ENCODE peak calls at places on chromosomes 1 and 21, in eight cellular contexts. N, W, I, S, K, M, U and G are unnamed samples.

GRCh38 chr1:27544818-27545612 is 55.0 kb upstream of the WASF2 start:
- DNase-seq in U (no peak), S (peak), K (no peak), W (peak), N (no peak), I (no peak), M (no peak), G (no peak)

GRCh38 chr1:1907098-1907736 is 7.8 kb upstream of the CALML6 start:
- DNase-seq in N (no peak), U (no peak), K (peak), M (peak), S (no peak), W (peak), I (peak), G (no peak)

GRCh38 chr1:99820546-99820945 is 29.6 kb upstream of the AGL start:
- DNase-seq in I (no peak), S (no peak), W (no peak), K (no peak), N (no peak), U (no peak), M (peak), G (no peak)

GRCh38 chr1:33875857-33876256 is 12.0 kb downstream of the HMGB4 start:
- DNase-seq in I (no peak), N (no peak), U (no peak), S (no peak), W (peak), K (no peak), M (no peak), G (no peak)

GRCh38 chr1:224380003-224380402 is 23.3 kb downstream of the CNIH4 start:
- DNase-seq in K (peak), W (no peak), M (peak), N (no peak), I (no peak), S (peak), U (no peak), G (no peak)

GRCh38 chr1:154316704-154317103 is 4.2 kb upstream of the AQP10 start:
- DNase-seq in I (no peak), S (no peak), K (no peak), W (no peak), U (no peak), M (no peak), N (no peak), G (no peak)

GRCh38 chr1:221840511-221841243 is 98.8 kb upstream of the DUSP10 start:
- DNase-seq in N (no peak), S (no peak), U (no peak), I (no peak), K (no peak), W (peak), M (no peak), G (no peak)

GRCh38 chr1:31867546-31867945 is 51.7 kb upstream of the SPOCD1 start:
- DNase-seq in U (no peak), N (no peak), W (no peak), K (no peak), S (no peak), I (no peak), M (no peak), G (no peak)

GRCh38 chr1:91844862-91845528 is 41.0 kb downstream of the TGFBR3 start:
- DNase-seq in I (peak), W (peak), K (no peak), S (peak), N (peak), M (no peak), U (no peak), G (peak)

GRCh38 chr1:113391643-113392271 is 1.4 kb downstream of the MAGI3 start:
- DNase-seq in S (no peak), M (no peak), W (peak), I (peak), U (no peak), N (peak), K (peak), G (no peak)

GRCh38 chr1:42282024-42282579 is 52.9 kb downstream of the FOXJ3 start:
- DNase-seq in N (peak), W (peak), U (no peak), M (no peak), S (peak), K (no peak), I (peak), G (no peak)

GRCh38 chr1:26138974-26139558 is 19.8 kb upstream of the FAM110D start:
- DNase-seq in W (no peak), S (no peak), K (no peak), U (no peak), N (no peak), I (no peak), M (peak), G (no peak)

GRCh38 chr1:36350659-36351171 is 27.3 kb upstream of the EVA1B start:
- DNase-seq in M (peak), N (peak), K (no peak), I (no peak), S (peak), W (peak), U (no peak), G (no peak)

GRCh38 chr1:236535656-236536293 is 12.0 kb downstream of the LGALS8 start:
- DNase-seq in M (no peak), I (peak), U (no peak), K (no peak), S (no peak), N (no peak), W (no peak), G (no peak)

GRCh38 chr1:111690306-111690617 is 48.9 kb downstream of the INKA2 start:
- DNase-seq in S (peak), W (peak), U (no peak), N (no peak), M (no peak), I (peak), K (no peak), G (no peak)

GRCh38 chr21:38910390-38911008 is 104.8 kb downstream of the ETS2 start:
- DNase-seq in U (no peak), S (no peak), N (peak), K (no peak), I (no peak), W (no peak), M (no peak), G (no peak)

GRCh38 chr1:13469343-13469742 is 44.5 kb downstream of the LRRC38 start:
- DNase-seq in M (peak), U (peak), S (no peak), I (peak), N (no peak), K (peak), W (peak), G (no peak)

GRCh38 chr1:213337025-213337678 is 286.1 kb downstream of the RPS6KC1 start:
- DNase-seq in I (no peak), K (no peak), U (no peak), W (no peak), N (no peak), S (no peak), M (no peak), G (no peak)

GRCh38 chr21:15687208-15687607 is 42.6 kb upstream of the USP25 start:
- DNase-seq in K (no peak), S (peak), U (no peak), N (no peak), M (no peak), I (no peak), W (peak), G (no peak)

GRCh38 chr1:163231385-163231784 is 28.7 kb upstream of the RGS5 start:
- DNase-seq in N (no peak), S (peak), U (no peak), M (no peak), W (peak), I (no peak), K (no peak), G (no peak)

GRCh38 chr1:41726899-41727748 is 191.6 kb downstream of the HIVEP3 start:
- DNase-seq in N (no peak), W (no peak), M (peak), I (no peak), K (peak), S (no peak), U (no peak), G (no peak)

GRCh38 chr1:68470388-68470970 is 20.7 kb upstream of the RPE65 start:
- DNase-seq in W (peak), K (no peak), N (no peak), U (no peak), I (peak), M (no peak), S (no peak), G (no peak)

GRCh38 chr21:43371786-43372185 is 55.1 kb downstream of the SIK1 start:
- DNase-seq in N (no peak), W (no peak), I (no peak), K (no peak), S (no peak), M (no peak), U (no peak), G (no peak)

GRCh38 chr1:20404466-20404865 is 81.5 kb downstream of the CAMK2N1 start:
- DNase-seq in S (no peak), N (no peak), W (peak), I (no peak), M (no peak), K (no peak), U (no peak), G (no peak)

DNA sequence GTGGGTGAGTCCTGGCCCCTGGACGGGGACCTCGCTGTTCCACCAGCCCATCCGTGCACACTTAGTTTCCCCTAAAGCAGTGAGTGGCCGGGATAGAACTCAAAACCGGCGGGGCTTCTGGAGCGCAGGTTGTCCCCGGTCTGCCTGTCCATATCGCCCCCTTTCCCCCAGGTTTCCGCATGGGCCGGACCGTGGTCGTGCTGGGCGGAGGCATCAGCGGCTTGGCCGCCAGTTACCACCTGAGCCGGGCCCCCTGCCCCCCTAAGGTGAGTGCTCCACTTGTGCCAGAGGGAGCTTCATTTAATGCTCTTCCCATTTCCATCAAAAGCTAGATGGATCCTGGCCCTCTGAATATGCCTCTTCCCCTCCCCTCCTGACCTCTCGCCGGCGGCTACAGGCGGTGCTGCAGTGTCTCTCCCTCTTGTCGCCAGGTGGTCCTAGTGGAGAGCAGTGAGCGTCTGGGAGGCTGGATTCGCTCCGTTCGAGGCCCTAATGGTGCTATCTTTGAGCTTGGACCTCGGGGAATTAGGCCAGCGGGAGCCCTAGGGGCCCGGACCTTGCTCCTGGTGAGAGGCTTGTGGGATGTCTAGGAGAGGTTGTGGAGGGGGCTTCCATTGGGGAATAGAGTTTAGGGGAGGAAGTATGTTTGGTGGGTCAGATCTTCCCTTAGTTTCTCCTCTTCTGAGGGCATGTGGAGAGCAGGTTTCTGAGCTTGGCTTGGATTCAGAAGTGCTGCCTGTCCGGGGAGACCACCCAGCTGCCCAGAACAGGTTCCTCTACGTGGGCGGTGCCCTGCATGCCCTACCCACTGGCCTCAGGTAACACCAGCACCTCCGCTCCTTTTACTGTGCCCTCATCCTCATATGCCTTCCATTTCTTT is 683 bp downstream of the PPOX start:
- DNase-seq in N (no peak), S (no peak), K (peak), M (no peak), I (peak), U (peak), W (peak), G (no peak)
- TF ChIP-seq EZH2 in N (no peak), S (no peak), K (no peak), M (no peak), I (no peak), U (no peak), W (no peak), G (no peak)

GRCh38 chr1:63321788-63322247 is 549 bp upstream of the FOXD3 start:
- DNase-seq in N (no peak), U (no peak), K (no peak), S (no peak), I (no peak), M (no peak), W (no peak), G (no peak)
- TF ChIP-seq EZH2 in N (no peak), U (no peak), K (no peak), S (no peak), I (no peak), M (no peak), W (peak), G (no peak)

DNA sequence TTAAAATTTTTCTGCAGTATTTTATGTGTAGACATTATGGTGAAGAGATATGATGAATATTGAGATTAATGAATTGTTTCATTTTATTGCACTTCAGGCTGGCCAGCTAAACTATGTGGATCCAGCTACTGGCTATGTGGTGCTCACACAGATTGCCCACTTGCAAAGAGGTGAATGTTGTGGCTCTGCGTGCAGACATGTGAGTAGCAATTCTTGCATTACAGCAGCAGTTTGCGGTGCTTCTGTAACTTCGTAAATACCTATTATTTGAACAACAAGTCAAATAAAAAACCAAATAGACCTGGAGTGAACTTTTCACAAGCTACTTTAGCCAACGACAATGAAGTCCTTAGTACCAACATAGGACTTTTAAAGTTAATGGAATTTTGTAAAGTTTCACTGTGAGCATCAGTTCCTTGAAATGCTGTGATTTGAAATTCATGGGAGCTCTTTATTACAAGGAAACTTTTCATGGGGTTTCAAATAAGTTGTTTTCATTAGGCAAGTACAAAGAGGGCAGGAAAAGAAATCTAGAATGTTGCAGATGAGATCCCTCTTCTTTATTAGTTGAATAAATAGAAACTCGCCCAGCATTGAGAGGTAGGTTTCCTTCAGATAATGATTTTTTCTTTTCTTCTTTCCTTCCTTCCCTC is 3.4 kb downstream of the C1orf53 start:
- DNase-seq in U (no peak), N (no peak), I (no peak), M (no peak), K (no peak), W (no peak), S (no peak), G (no peak)
- TF ChIP-seq EZH2 in U (no peak), N (no peak), I (no peak), M (no peak), K (no peak), W (no peak), S (no peak), G (peak)

DNA sequence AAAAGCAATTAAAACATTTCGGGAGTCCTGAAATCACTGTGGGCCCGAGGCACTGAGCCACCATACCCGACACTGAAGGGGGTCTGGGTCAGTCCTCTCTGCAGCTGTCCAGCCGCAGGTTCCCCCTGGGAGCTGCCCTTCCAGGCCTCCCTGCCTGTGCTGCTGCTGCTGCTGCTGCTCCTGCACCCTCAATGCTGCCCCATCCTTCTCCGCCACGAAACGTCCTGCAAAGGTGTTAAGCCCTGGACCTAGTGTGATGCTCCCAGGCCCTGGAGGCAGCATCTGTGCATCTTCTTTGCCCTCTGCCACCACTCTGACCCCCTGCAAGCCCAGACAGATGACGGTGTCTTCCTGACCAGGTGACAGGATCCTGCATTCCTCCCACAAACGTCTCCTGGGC is 513.3 kb downstream of the NPHP4 start:
- DNase-seq in I (no peak), U (no peak), S (no peak), W (no peak), N (no peak), M (no peak), K (no peak), G (no peak)
- TF ChIP-seq EZH2 in I (no peak), U (no peak), S (no peak), W (no peak), N (no peak), M (no peak), K (no peak), G (no peak)

DNA sequence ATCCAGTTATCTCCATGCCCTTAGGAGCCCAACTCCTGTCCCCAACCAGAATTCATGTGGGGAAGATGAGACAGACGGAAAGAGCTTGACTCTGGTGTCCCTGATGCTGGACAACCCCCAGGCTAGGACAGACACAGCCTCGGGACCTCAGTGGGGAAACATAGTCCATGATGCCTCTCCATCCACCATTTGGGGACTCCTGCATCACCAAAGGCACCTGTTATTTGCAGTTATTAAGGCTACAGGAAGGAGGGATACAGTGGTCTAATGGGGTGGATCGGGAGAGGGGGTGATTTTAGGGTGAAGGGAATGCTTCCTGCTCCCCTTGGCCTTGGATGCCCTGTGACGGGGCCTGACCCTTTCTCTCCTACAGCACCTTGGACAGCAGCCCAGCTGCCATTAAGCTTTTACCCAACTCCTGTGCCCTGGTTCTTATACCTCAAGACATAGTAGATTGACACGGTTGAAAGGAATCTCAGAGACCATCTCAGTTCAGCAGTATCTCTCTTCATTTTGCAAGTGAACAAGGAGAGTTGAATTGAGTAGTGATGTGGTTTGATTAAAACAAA is 111.6 kb downstream of the MATN1 start:
- DNase-seq in W (peak), I (peak), U (no peak), S (no peak), N (no peak), K (no peak), M (no peak), G (no peak)
- TF ChIP-seq EZH2 in W (no peak), I (no peak), U (no peak), S (no peak), N (no peak), K (no peak), M (no peak), G (no peak)

GRCh38 chr1:245663841-245664240 is 509.1 kb downstream of the KIF26B start:
- DNase-seq in U (no peak), M (no peak), N (no peak), W (no peak), S (no peak), K (no peak), I (no peak), G (no peak)
- TF ChIP-seq EZH2 in U (no peak), M (no peak), N (no peak), W (no peak), S (no peak), K (no peak), I (no peak), G (no peak)

DNA sequence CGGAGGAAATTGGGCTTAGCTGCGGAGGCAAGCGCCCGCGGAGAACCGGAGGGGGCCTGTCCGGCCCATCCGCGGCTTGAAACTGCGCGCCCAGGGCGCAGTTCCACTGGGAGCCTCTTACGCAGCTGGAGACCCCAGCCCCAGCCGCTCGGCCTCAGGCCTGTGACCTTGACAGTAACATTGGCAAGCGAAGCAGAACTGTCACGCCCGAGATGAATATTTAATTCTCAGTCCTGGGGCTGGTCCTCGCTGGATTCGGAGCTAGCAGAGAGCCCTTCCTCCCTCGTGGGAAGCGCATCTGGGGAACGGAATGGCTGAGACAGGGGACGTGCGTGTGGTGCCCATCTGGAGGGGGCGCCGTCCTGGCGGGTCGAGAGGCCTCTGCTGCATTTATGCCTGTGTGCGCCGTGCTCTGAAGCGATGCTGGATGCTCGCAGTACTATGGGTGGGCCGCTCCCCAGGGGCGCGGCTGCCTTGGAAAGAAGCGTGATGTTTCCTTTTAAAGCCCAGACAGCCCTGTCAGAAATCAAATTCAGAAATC is 951 bp downstream of the SLC6A17 start:
- DNase-seq in W (peak), S (no peak), I (no peak), M (no peak), N (no peak), U (no peak), K (no peak), G (no peak)
- TF ChIP-seq EZH2 in W (no peak), S (no peak), I (peak), M (no peak), N (no peak), U (no peak), K (no peak), G (no peak)

GRCh38 chr1:118979754-118980270 is 8.3 kb downstream of the TBX15 start:
- DNase-seq in M (no peak), U (no peak), I (no peak), S (no peak), K (no peak), W (peak), N (no peak), G (no peak)
- TF ChIP-seq EZH2 in M (no peak), U (no peak), I (peak), S (peak), K (no peak), W (no peak), N (no peak), G (peak)

DNA sequence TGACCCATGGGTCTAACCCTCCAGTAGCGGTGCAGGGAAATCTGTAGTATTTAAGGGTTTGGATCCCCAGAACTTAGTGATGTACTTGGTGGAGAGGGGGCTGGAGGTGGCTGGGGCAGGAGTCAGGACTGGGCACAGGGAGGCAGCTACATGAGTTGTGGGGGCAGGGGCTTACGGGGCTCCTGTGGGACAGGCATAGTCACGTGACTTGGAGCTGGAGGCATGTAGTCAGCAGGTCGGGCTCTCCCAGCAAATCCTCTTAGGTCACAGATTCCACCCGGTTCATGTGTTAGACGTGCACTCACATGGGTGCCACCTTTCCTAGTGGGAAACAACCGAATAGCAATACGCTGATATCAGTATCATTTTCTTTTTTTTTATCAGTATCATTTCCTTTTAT is 112.1 kb downstream of the PCP4 start:
- DNase-seq in U (no peak), M (no peak), W (no peak), K (no peak), I (no peak), S (no peak), N (no peak), G (no peak)
- TF ChIP-seq EZH2 in U (no peak), M (no peak), W (no peak), K (no peak), I (no peak), S (no peak), N (no peak), G (no peak)

GRCh38 chr1:11647333-11647732 is 6.9 kb downstream of the FBXO2 start:
- DNase-seq in S (no peak), N (no peak), M (no peak), U (no peak), K (no peak), I (no peak), W (no peak), G (no peak)
- TF ChIP-seq EZH2 in S (no peak), N (no peak), M (no peak), U (no peak), K (no peak), I (no peak), W (no peak), G (no peak)